ENCODE peak calls at places on chromosomes 5 and 9, in six cellular contexts. J is neural progenitor cell, I is kidney epithelial cell, N is choroid plexus epithelial cell, M is HepG2, D is left ventricle myocardium inferior. Y is an unnamed sample.

GRCh38 chr5:155772009-155772662 is 554.8 kb upstream of the SGCD start:
- DNase-seq in M (no peak), I (no peak), J (peak), N (no peak), D (no peak), Y (no peak)

GRCh38 chr5:178869577-178869976 is 9.8 kb downstream of the ZNF354B start:
- DNase-seq in M (no peak), I (no peak), N (peak), D (no peak), J (no peak), Y (no peak)

GRCh38 chr9:92003308-92004044 is 53.4 kb upstream of the ROR2 start:
- DNase-seq in J (no peak), D (no peak), N (no peak), M (no peak), I (no peak), Y (no peak)

GRCh38 chr5:138900281-138900965 is 25.3 kb upstream of the LRRTM2 start:
- DNase-seq in J (no peak), N (peak), I (peak), D (no peak), M (no peak), Y (no peak)

GRCh38 chr9:114691046-114691955 is 9.3 kb upstream of the TEX48 start:
- DNase-seq in N (peak), J (no peak), M (no peak), D (no peak), I (peak), Y (no peak)

GRCh38 chr9:107484117-107484723 is 5.3 kb downstream of the KLF4 start:
- DNase-seq in M (peak), J (peak), I (no peak), N (peak), D (no peak), Y (no peak)

GRCh38 chr9:131304676-131305366 is 15.3 kb downstream of the PLPP7 start:
- DNase-seq in N (peak), I (no peak), D (no peak), J (no peak), M (peak), Y (no peak)

GRCh38 chr5:136014049-136014516 is 14.7 kb upstream of the TGFBI start:
- DNase-seq in D (no peak), M (no peak), N (peak), J (no peak), I (no peak), Y (no peak)

GRCh38 chr5:8908055-8908683 is 637.7 kb downstream of the SEMA5A start:
- DNase-seq in J (peak), M (no peak), I (no peak), D (no peak), N (peak), Y (no peak)

GRCh38 chr5:87997662-87998061 is 271.0 kb downstream of the TMEM161B start:
- DNase-seq in M (peak), N (no peak), I (no peak), J (no peak), D (no peak), Y (no peak)

GRCh38 chr5:149459891-149460290 is 80.8 kb upstream of the IL17B start:
- DNase-seq in J (no peak), D (no peak), M (no peak), N (no peak), I (no peak), Y (no peak)

GRCh38 chr9:32551491-32552049 is 557 bp upstream of the SMIM27 start:
- DNase-seq in I (no peak), D (no peak), J (peak), M (peak), N (peak), Y (no peak)

GRCh38 chr5:172187118-172188032 is 649 bp downstream of the STK10 start:
- DNase-seq in J (peak), D (peak), N (peak), M (peak), I (no peak), Y (no peak)

GRCh38 chr5:138459311-138459710 is 6.0 kb upstream of the EGR1 start:
- DNase-seq in J (no peak), I (no peak), N (no peak), D (no peak), M (no peak), Y (no peak)

GRCh38 chr5:133924221-133924920 is 44.1 kb downstream of the C5orf15 start:
- DNase-seq in N (no peak), J (no peak), M (no peak), D (no peak), I (no peak), Y (no peak)

GRCh38 chr5:156438076-156438475 is 111.1 kb downstream of the SGCD start:
- DNase-seq in N (no peak), D (no peak), M (no peak), I (no peak), J (no peak), Y (no peak)

GRCh38 chr5:55547792-55548191 is 13.0 kb upstream of the PLPP1 start:
- DNase-seq in D (no peak), I (no peak), J (no peak), N (no peak), M (peak), Y (no peak)

GRCh38 chr5:134446938-134447337 is 35.3 kb upstream of the CDKN2AIPNL start:
- DNase-seq in M (no peak), D (no peak), J (no peak), I (no peak), N (no peak), Y (no peak)

GRCh38 chr5:31823477-31823876 is 184.5 kb downstream of the PDZD2 start:
- DNase-seq in I (no peak), D (no peak), M (no peak), N (peak), J (no peak), Y (no peak)
- TF ChIP-seq CTCF in I (no peak), D (peak), M (no peak), N (peak), J (no peak), Y (no peak)

GRCh38 chr5:61631438-61631941 is 299.4 kb downstream of the ZSWIM6 start:
- DNase-seq in M (no peak), J (peak), D (peak), N (peak), I (no peak), Y (peak)
- H3K4me3 ChIP-seq in M (no peak), J (no peak), D (peak), N (peak), I (no peak), Y (peak)

DNA sequence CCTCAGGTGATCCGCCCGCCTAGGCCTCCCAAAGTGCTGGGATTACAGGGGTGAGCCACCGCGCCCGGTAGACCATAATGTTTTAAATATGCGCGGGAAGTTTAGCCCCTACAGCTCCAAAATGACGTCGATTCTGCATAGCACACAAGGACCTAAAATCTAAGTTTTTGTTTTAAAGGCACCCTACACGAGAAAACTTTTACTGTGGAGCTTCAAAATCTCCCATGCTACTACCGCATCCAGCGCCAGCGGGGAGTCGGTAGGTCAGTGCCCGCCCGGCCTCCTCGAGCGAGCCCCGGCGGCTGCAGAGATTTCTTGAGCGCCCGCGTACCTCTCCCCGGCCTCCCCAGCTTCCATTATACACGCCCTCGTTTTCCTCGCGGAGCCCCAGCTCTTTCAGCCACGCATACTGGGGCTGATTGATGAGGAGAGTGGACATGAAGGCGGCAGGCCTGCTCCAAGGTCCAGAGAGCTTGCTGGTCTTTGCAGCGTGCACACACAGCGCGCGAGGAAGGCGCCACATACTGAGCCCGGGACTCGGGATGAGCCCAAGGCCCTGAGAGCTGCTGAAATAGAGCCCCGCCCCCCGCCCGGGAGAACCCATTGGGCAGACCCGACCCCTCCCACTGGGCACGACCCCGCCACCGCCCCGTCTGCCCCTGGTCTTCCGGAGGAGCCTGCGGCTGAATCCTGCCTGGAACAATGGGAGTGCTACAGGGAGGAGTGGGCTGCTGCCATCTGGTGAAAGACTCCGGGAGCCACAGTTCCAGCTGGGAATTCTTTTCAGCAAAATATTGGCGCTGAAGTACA is at the start of gene ALDH7A1:
- DNase-seq in D (peak), N (peak), J (peak), M (peak), I (peak), Y (peak)
- TF ChIP-seq CTCF in D (peak), N (peak), J (peak), M (peak), I (peak), Y (peak)

DNA sequence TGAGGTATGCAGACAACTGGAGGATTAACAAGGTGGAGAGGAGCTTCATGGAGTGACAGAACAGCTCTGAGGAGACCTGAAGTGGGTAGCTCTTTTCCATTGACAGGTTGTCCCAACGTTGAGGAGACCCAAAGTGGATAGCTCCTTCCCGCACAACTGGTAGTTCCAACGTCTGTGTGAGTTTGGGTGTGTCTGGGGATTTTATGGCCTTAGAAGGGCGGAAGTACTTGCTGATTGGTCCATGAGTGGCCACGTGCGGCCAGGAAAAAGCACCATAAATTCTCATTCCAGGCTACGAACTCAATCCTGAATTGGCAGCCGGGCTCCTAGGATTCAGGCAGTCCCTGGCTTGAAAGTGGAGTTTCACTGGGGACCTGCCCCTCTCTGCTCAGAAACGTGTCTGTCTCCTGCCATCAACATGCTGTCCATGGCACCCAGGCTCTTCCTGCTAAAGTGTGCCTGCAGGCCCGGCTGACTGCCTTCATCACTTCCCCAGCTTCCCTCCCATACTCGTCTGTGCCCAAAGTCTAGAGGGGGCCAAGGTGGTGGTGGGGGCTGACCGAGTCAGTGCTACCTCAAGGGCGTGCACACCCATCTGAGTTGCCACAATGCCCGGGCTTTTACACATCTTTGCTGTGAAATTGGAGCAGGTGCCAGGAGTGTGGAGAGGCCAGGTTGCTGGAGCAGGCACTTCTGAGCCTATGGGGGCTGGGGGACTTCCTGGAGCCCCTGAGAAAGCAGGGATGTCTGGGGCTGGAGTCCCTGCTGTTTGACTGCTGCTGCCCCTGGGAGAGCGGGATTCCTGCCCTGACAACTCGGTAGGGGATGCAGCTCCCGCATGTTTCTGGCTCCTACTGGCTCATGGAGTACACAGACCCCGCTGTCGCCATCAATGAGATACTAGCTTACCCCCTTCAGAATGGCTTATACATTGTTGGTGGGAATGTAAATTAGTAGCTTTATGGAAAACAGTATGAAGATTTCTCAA is 2034.6 kb upstream of the ACO1 start:
- DNase-seq in I (no peak), M (no peak), D (no peak), J (no peak), N (no peak), Y (no peak)
- H3K4me3 ChIP-seq in I (no peak), M (no peak), D (no peak), J (no peak), N (no peak), Y (no peak)

GRCh38 chr5:142108432-142109355 is at the start of gene NDFIP1:
- DNase-seq in D (peak), N (peak), M (peak), I (no peak), J (peak), Y (no peak)

GRCh38 chr5:142107729-142108431 is 699 bp upstream of the NDFIP1 start:
- DNase-seq in D (no peak), M (no peak), N (no peak), J (no peak), I (no peak), Y (no peak)

GRCh38 chr5:142109356-142110045 is 922 bp downstream of the NDFIP1 start:
- DNase-seq in M (no peak), I (no peak), J (peak), D (no peak), N (peak), Y (no peak)

GRCh38 chr5:142110988-142111687 is 2.6 kb downstream of the NDFIP1 start:
- DNase-seq in J (no peak), I (no peak), N (no peak), M (no peak), D (no peak), Y (no peak)

GRCh38 chr5:142110046-142110531 is 1.5 kb downstream of the NDFIP1 start:
- DNase-seq in I (no peak), M (peak), J (no peak), D (no peak), N (peak), Y (no peak)
- TF ChIP-seq CTCF in I (no peak), M (no peak), J (no peak), D (no peak), N (peak), Y (peak)

GRCh38 chr9:82148849-82149544 is 160.4 kb downstream of the SPATA31D1 start:
- DNase-seq in D (no peak), N (peak), M (no peak), J (no peak), I (no peak), Y (no peak)
- H3K4me3 ChIP-seq in D (no peak), N (no peak), M (no peak), J (no peak), I (no peak), Y (no peak)

GRCh38 chr5:92662741-92663140 is 918.3 kb downstream of the NR2F1-AS1 start:
- DNase-seq in D (no peak), J (no peak), M (no peak), N (no peak), I (no peak), Y (no peak)
- TF ChIP-seq CTCF in D (no peak), J (no peak), M (no peak), N (no peak), I (no peak), Y (no peak)

DNA sequence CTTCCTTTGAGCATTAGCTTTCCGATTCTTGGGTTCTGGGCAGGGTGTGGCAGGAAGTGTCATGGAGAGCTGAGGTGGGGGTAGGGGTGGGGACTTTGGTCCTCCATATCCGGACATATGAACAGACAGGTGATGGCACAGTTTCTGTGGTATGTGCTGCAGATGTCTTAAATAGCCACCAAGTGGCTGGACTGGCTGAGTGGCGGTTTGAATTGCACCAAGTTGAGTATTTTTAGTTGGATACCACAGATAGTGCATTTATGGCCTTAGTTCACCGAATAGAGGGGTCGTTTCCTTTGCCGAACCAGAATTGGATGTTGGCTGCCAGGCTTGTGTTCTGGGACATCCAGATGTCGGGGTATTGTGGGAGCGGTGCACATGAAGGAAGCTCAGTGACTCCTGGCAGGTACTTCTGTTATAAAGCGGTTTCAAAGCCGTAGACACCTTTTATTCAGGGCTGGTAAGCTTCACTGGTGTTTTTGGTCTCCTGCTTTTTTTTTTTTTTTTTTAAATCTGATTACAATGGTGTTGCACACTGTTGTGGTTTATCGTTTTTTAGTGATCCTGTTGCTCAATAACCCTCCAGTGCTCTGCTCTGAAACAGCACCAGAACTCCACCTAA is 15.1 kb upstream of the TNFAIP8 start:
- DNase-seq in J (no peak), D (no peak), M (no peak), I (no peak), N (no peak), Y (no peak)
- H3K4me3 ChIP-seq in J (no peak), D (peak), M (no peak), I (no peak), N (no peak), Y (no peak)

Y was measured in retinal pigment epithelial cell.